ENCODE peak calls at places on chromosomes 16 and 17, in eight cellular contexts. I is CMK; W is T-helper 1 cell; M is NCI-H2171 treated with DMSO at 0.1 percent for 48 hours; N is stimulated activated CD4-positive, alpha-beta T cell treated with anti-CD3 and anti-CD28 coated beads, Interleukin-2, amount 100 ng/mL, for 48 hours; Q is T-helper 9 cell; V is HuH-7.5; E is memory B cell. C is an unnamed sample.

GRCh38 chr16:72997141-72997542 is 50.8 kb downstream of the ZFHX3 start:
- DNase-seq in N (no peak), M (peak; percentile 43), E (no peak), V (no peak), I (no peak), W (no peak), Q (no peak), C (no peak)

GRCh38 chr17:80773243-80773991 is 218.2 kb upstream of the CHMP6 start:
- DNase-seq in N (no peak), I (no peak), E (no peak), V (no peak), W (no peak), M (peak; percentile 47), Q (no peak), C (no peak)

GRCh38 chr16:2514333-2515179 is 804 bp downstream of the ATP6V0C start:
- DNase-seq in E (no peak), N (no peak), M (no peak), I (no peak), V (no peak), Q (peak; percentile 44), W (no peak), C (peak; percentile 41)

GRCh38 chr17:39702901-39703893 is 3.3 kb downstream of the ERBB2 start:
- DNase-seq in V (peak; percentile 78), E (no peak), I (no peak), N (no peak), W (no peak), M (no peak), Q (no peak), C (no peak)

GRCh38 chr17:9645858-9646555 is 690 bp downstream of the USP43 start:
- DNase-seq in M (peak; percentile 12), I (peak; percentile 21), N (no peak), Q (no peak), E (no peak), W (no peak), V (no peak), C (no peak)

GRCh38 chr17:42133461-42134041 is 10.9 kb downstream of the HSPB9 start:
- DNase-seq in E (peak; percentile 73), I (no peak), W (peak; percentile 12), M (peak; percentile 98), V (no peak), Q (no peak), N (no peak), C (peak; percentile 20)

GRCh38 chr17:6313835-6314234 is 121.1 kb downstream of the AIPL1 start:
- DNase-seq in V (no peak), Q (no peak), M (no peak), I (no peak), W (no peak), N (no peak), E (no peak), C (no peak)

GRCh38 chr16:69820926-69821541 is 58.9 kb downstream of the WWP2 start:
- DNase-seq in W (no peak), N (no peak), I (no peak), V (no peak), E (no peak), M (peak; percentile 94), Q (no peak), C (no peak)

GRCh38 chr17:66784621-66785364 is 50.1 kb upstream of the CACNG5 start:
- DNase-seq in I (no peak), V (no peak), W (no peak), E (no peak), N (no peak), M (no peak), Q (no peak), C (no peak)

GRCh38 chr17:2337152-2337810 is at the start of gene SGSM2:
- DNase-seq in W (peak; percentile 63), Q (peak; percentile 69), M (peak; percentile 74), I (no peak), E (peak; percentile 32), N (peak; percentile 41), V (peak; percentile 69), C (peak; percentile 65)

GRCh38 chr17:61534414-61534813 is 56.6 kb downstream of the NACA2 start:
- DNase-seq in V (no peak), W (no peak), E (no peak), M (no peak), N (no peak), Q (no peak), I (no peak), C (no peak)

GRCh38 chr17:78250891-78251772 is 19.7 kb downstream of the TMEM235 start:
- DNase-seq in N (peak; percentile 86), W (peak; percentile 73), E (peak; percentile 80), I (peak; percentile 81), M (peak; percentile 90), V (peak; percentile 95), Q (peak; percentile 74), C (peak; percentile 69)

GRCh38 chr17:9986754-9987382 is 81.8 kb upstream of the RCVRN start:
- DNase-seq in E (no peak), M (no peak), W (no peak), I (no peak), V (no peak), Q (no peak), N (no peak), C (no peak)

GRCh38 chr16:10828851-10829331 is 10.3 kb upstream of the TVP23A start:
- DNase-seq in V (no peak), M (no peak), E (no peak), N (no peak), W (no peak), Q (no peak), I (no peak), C (no peak)

GRCh38 chr17:49016775-49017463 is 19.7 kb downstream of the IGF2BP1 start:
- DNase-seq in I (no peak), V (no peak), M (peak; percentile 5), E (no peak), N (no peak), Q (no peak), W (no peak), C (no peak)

GRCh38 chr16:12906271-12906670 is 4.9 kb downstream of the SHISA9 start:
- DNase-seq in E (no peak), M (no peak), N (no peak), W (no peak), I (no peak), Q (no peak), V (no peak), C (no peak)

GRCh38 chr16:21277927-21278706 is at the start of gene CRYM:
- DNase-seq in Q (peak; percentile 20), E (peak; percentile 74), W (peak; percentile 18), N (peak; percentile 53), I (no peak), V (peak; percentile 60), M (peak; percentile 77), C (no peak)

GRCh38 chr17:38877130-38877851 is 7.4 kb downstream of the LASP1 start:
- DNase-seq in W (peak; percentile 42), I (no peak), M (no peak), V (no peak), E (peak; percentile 46), Q (no peak), N (no peak), C (peak; percentile 29)

GRCh38 chr17:21042434-21043295 is at the start of gene USP22:
- DNase-seq in W (peak; percentile 35), E (peak; percentile 89), V (peak; percentile 68), I (no peak), Q (peak; percentile 90), N (no peak), M (no peak), C (peak; percentile 100)

GRCh38 chr16:56848056-56848936 is 16.7 kb upstream of the SLC12A3 start:
- DNase-seq in W (no peak), Q (no peak), I (no peak), V (no peak), N (no peak), M (no peak), E (no peak), C (no peak)

GRCh38 chr17:63029520-63029919 is 63.5 kb downstream of the TANC2 start:
- DNase-seq in E (no peak), W (no peak), M (no peak), Q (no peak), V (no peak), N (no peak), I (no peak), C (no peak)

GRCh38 chr16:3023669-3024478 is at the start of the genes HCFC1R1 and THOC6:
- DNase-seq in N (peak; percentile 92), I (peak; percentile 97), Q (peak; percentile 92), M (peak; percentile 98), E (peak; percentile 92), V (peak; percentile 91), W (peak; percentile 94), C (peak; percentile 89)

GRCh38 chr17:50800196-50800700 is 32.9 kb upstream of the ANKRD40CL start:
- DNase-seq in I (no peak), V (no peak), W (no peak), E (no peak), N (no peak), M (no peak), Q (no peak), C (no peak)

GRCh38 chr16:51431517-51432241 is 280.6 kb upstream of the SALL1 start:
- DNase-seq in W (no peak), M (no peak), N (no peak), I (no peak), E (no peak), V (no peak), Q (no peak), C (no peak)

GRCh38 chr17:40309031-40309937 is at the start of gene RARA:
- DNase-seq in Q (no peak), M (peak; percentile 74), E (no peak), W (no peak), N (no peak), I (no peak), V (no peak), C (no peak)

GRCh38 chr17:40312893-40313659 is 4.1 kb downstream of the RARA start:
- DNase-seq in M (no peak), N (no peak), Q (no peak), E (no peak), I (no peak), W (no peak), V (no peak), C (no peak)

GRCh38 chr16:76535-77272 is 1.3 kb upstream of the MPG start:
- DNase-seq in I (no peak), Q (no peak), M (no peak), E (no peak), W (no peak), N (no peak), V (no peak), C (no peak)

GRCh38 chr17:55540414-55541091 is 29.3 kb upstream of the SMIM36 start:
- DNase-seq in Q (no peak), E (no peak), W (no peak), V (no peak), N (no peak), M (no peak), I (no peak), C (no peak)